ENCODE peak calls at places on chromosomes 16 and 17, in six cellular contexts. J is naive thymus-derived CD4-positive, alpha-beta T cell; A is esophagus muscularis mucosa; P is body of pancreas; L is heart right ventricle; Y is lung. U is an unnamed sample. For H3K4me1 and H3K9me3, the result is how much of the 10 kb centered on the place peaks cover.

GRCh38 chr17:76152580-76152979 is 11.5 kb upstream of the FOXJ1 start:
- DNase-seq in J (no peak), Y (no peak), P (no peak), A (no peak), L (no peak), U (no peak)

GRCh38 chr17:2395258-2396170 is 5.3 kb downstream of the MNT start:
- DNase-seq in A (no peak), Y (peak), J (no peak), P (no peak), L (no peak), U (no peak)

GRCh38 chr16:27238591-27238990 is 30.0 kb downstream of the NSMCE1 start:
- DNase-seq in P (no peak), J (no peak), L (no peak), A (no peak), Y (no peak), U (no peak)

GRCh38 chr17:489758-490329 is 137.2 kb upstream of the RPH3AL start:
- DNase-seq in Y (peak), L (peak), P (peak), J (peak), A (no peak), U (no peak)

GRCh38 chr17:81148571-81148970 is 16.7 kb upstream of the PVALEF start:
- DNase-seq in P (no peak), J (no peak), Y (no peak), A (no peak), L (no peak), U (no peak)

GRCh38 chr16:25018972-25019617 is 3.9 kb upstream of the ARHGAP17 start:
- DNase-seq in Y (no peak), P (no peak), L (no peak), J (peak), A (no peak), U (no peak)

GRCh38 chr17:65254166-65254565 is 117.0 kb downstream of the RGS9 start:
- DNase-seq in J (no peak), L (no peak), Y (no peak), A (no peak), P (no peak), U (no peak)

GRCh38 chr17:1203111-1203966 is 23.6 kb upstream of the ABR start:
- DNase-seq in L (peak), Y (peak), J (peak), P (peak), A (no peak), U (no peak)

GRCh38 chr17:2063306-2064146 is 8.6 kb downstream of the HIC1 start:
- DNase-seq in L (no peak), P (no peak), A (peak), Y (no peak), J (no peak), U (no peak)

GRCh38 chr17:52136173-52136572 is 22.3 kb downstream of the CA10 start:
- DNase-seq in P (no peak), L (no peak), J (no peak), Y (no peak), A (no peak), U (no peak)

GRCh38 chr16:27544671-27545070 is 5.0 kb downstream of the GTF3C1 start:
- DNase-seq in P (no peak), Y (no peak), J (no peak), L (no peak), A (no peak), U (no peak)

GRCh38 chr16:29775742-29776408 is 2.2 kb upstream of the ZG16 start:
- DNase-seq in L (no peak), P (no peak), Y (no peak), A (no peak), J (no peak), U (no peak)

GRCh38 chr17:81858967-81859905 is 1.1 kb downstream of the P4HB start:
- DNase-seq in P (no peak), J (no peak), A (no peak), L (no peak), Y (no peak), U (no peak)

GRCh38 chr17:2797226-2797625 is 988 bp downstream of the RAP1GAP2 start:
- DNase-seq in P (no peak), L (no peak), A (no peak), J (peak), Y (no peak), U (no peak)

GRCh38 chr17:8557176-8557806 is 73.2 kb downstream of the MYH10 start:
- DNase-seq in L (no peak), Y (peak), J (no peak), P (no peak), A (no peak), U (no peak)

GRCh38 chr16:67714522-67714921 is 4.6 kb downstream of the GFOD2 start:
- DNase-seq in Y (no peak), A (no peak), J (no peak), L (no peak), P (no peak), U (no peak)

GRCh38 chr16:86545927-86546637 is 9.0 kb downstream of the MTHFSD start:
- DNase-seq in J (no peak), A (no peak), P (no peak), Y (no peak), L (no peak), U (no peak)

GRCh38 chr16:50632927-50633800 is 47.9 kb downstream of the SNX20 start:
- DNase-seq in J (no peak), A (no peak), L (no peak), P (no peak), Y (no peak), U (no peak)

GRCh38 chr17:15263206-15263579 is 1.9 kb downstream of the PMP22 start:
- DNase-seq in J (no peak), A (peak), P (peak), L (peak), Y (peak), U (no peak)

GRCh38 chr17:10631048-10631700 is 25.9 kb downstream of the MYH3 start:
- DNase-seq in P (no peak), Y (no peak), A (no peak), J (peak), L (no peak), U (no peak)

GRCh38 chr16:15960124-15960971 is 10.9 kb downstream of the ABCC1 start:
- DNase-seq in Y (no peak), J (no peak), L (no peak), A (no peak), P (no peak), U (no peak)

GRCh38 chr17:41766135-41766534 is 20.4 kb downstream of the JUP start:
- DNase-seq in J (no peak), Y (no peak), A (no peak), L (no peak), P (no peak), U (no peak)

GRCh38 chr16:67150058-67150832 is 553 bp downstream of the B3GNT9 start:
- DNase-seq in P (peak), A (no peak), L (peak), Y (no peak), J (no peak), U (no peak)

GRCh38 chr17:14374268-14374667 is 73.4 kb downstream of the HS3ST3B1 start:
- DNase-seq in L (no peak), J (no peak), Y (no peak), A (no peak), P (no peak), U (no peak)

GRCh38 chr17:50539762-50540440 is 7.1 kb upstream of the SPATA20 start:
- DNase-seq in P (no peak), L (no peak), Y (no peak), J (no peak), A (no peak), U (no peak)

GRCh38 chr16:52050418-52050817 is 496.5 kb downstream of the TOX3 start:
- DNase-seq in Y (no peak), A (no peak), J (no peak), L (no peak), P (no peak), U (no peak)

GRCh38 chr16:84735846-84736586 is 36.2 kb downstream of the USP10 start:
- DNase-seq in L (no peak), P (peak), J (peak), Y (peak), A (no peak), U (no peak)

GRCh38 chr17:69348441-69348840 is 21.5 kb upstream of the ABCA5 start:
- DNase-seq in J (no peak), Y (no peak), P (no peak), L (no peak), A (no peak), U (no peak)

GRCh38 chr16:84368327-84368996 is at the start of gene ATP2C2:
- DNase-seq in P (peak), L (no peak), A (no peak), J (no peak), Y (peak), U (no peak)

GRCh38 chr16:21023509-21024202 is 123.1 kb downstream of the LYRM1 start:
- DNase-seq in J (no peak), A (peak), Y (no peak), L (peak), P (no peak), U (no peak)

GRCh38 chr17:34607917-34608316 is 28.5 kb downstream of the TMEM132E start:
- DNase-seq in L (no peak), J (no peak), P (no peak), A (no peak), Y (no peak), U (peak)

GRCh38 chr16:48409839-48410610 is 24.8 kb upstream of the SIAH1 start:
- DNase-seq in J (no peak), A (no peak), P (no peak), L (no peak), Y (peak), U (no peak)

GRCh38 chr17:74694081-74694480 is 18.6 kb downstream of the CD300LF start:
- DNase-seq in L (no peak), P (no peak), Y (no peak), A (no peak), J (no peak), U (no peak)

GRCh38 chr17:68172461-68172954 is 75.3 kb upstream of the AMZ2 start:
- DNase-seq in L (peak), P (peak), Y (peak), J (peak), A (no peak), U (peak)

GRCh38 chr17:1882836-1883235 is 53.0 kb downstream of the RPA1 start:
- DNase-seq in J (peak), A (no peak), P (peak), L (no peak), Y (no peak), U (no peak)

GRCh38 chr17:31803494-31804213 is 55.4 kb downstream of the COPRS start:
- DNase-seq in Y (no peak), L (no peak), J (no peak), P (no peak), A (no peak), U (no peak)

GRCh38 chr17:78995761-78996451 is 13.7 kb downstream of the CANT1 start:
- DNase-seq in L (no peak), P (peak), J (no peak), Y (peak), A (no peak), U (no peak)

GRCh38 chr16:58419241-58420012 is 27.2 kb downstream of the GINS3 start:
- DNase-seq in P (no peak), L (no peak), J (no peak), A (no peak), Y (no peak), U (no peak)

GRCh38 chr16:58422809-58423208 is 30.5 kb downstream of the GINS3 start:
- DNase-seq in Y (no peak), L (no peak), A (no peak), P (no peak), J (no peak), U (no peak)

GRCh38 chr16:58421029-58421428 is 28.8 kb downstream of the GINS3 start:
- DNase-seq in A (no peak), L (no peak), P (no peak), Y (no peak), J (no peak), U (no peak)

GRCh38 chr16:58418601-58419000 is 26.3 kb downstream of the GINS3 start:
- DNase-seq in Y (no peak), P (no peak), J (no peak), L (peak), A (no peak), U (no peak)

GRCh38 chr16:58421529-58421928 is 29.3 kb downstream of the GINS3 start:
- DNase-seq in P (no peak), J (no peak), Y (no peak), L (peak), A (no peak), U (no peak)
- H3K4me1 ChIP-seq in P (under half), J (under half), Y (under half), L (under half), A (under half), U (under half)

GRCh38 chr17:3955373-3955978 is 8.8 kb downstream of the ATP2A3 start:
- DNase-seq in L (no peak), Y (no peak), P (no peak), A (no peak), J (no peak), U (no peak)

GRCh38 chr17:3956983-3957382 is 7.3 kb downstream of the ATP2A3 start:
- DNase-seq in J (no peak), A (no peak), P (no peak), Y (no peak), L (no peak), U (no peak)

GRCh38 chr17:3957735-3958134 is 6.5 kb downstream of the ATP2A3 start:
- DNase-seq in P (no peak), L (no peak), Y (no peak), J (no peak), A (no peak), U (no peak)

GRCh38 chr17:3954921-3955320 is 9.3 kb downstream of the ATP2A3 start:
- DNase-seq in L (no peak), P (no peak), Y (no peak), J (no peak), A (no peak), U (no peak)

GRCh38 chr17:3956558-3956957 is 7.7 kb downstream of the ATP2A3 start:
- DNase-seq in L (no peak), Y (no peak), J (no peak), P (no peak), A (no peak), U (no peak)
- H3K27ac ChIP-seq in L (no peak), Y (no peak), J (peak), P (no peak), A (no peak), U (no peak)

DNA sequence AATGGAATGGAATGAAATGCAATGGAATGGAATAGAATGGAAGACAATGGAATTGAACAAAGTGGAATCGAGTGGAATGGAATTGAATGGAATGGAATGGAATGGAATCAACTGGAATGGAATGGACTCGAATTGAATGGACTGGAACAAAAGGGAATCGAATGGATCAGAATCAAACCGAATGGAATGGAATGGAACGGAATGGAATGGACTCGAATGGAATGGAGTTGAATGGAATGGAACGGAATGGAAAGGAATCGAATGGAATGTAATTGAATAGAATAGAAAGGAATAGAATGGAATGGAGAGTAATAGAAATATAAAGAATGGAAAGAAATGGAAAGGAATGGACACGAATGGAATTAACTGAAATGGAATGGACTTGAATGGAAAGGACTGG is 475.2 kb upstream of the WSB1 start:
- DNase-seq in P (no peak), A (peak), L (no peak), J (no peak), Y (no peak), U (no peak)
- H3K9me3 ChIP-seq in P (under half), A (under half), L (under half), J (under half), Y (under half), U (under half)

GRCh38 chr16:81601008-81601428 is 156.4 kb downstream of the CMIP start:
- DNase-seq in Y (no peak), J (no peak), P (no peak), L (no peak), A (no peak), U (no peak)

GRCh38 chr16:81600275-81600674 is 155.7 kb downstream of the CMIP start:
- DNase-seq in A (no peak), P (no peak), J (no peak), L (no peak), Y (no peak), U (no peak)

GRCh38 chr16:81602377-81602776 is 157.8 kb downstream of the CMIP start:
- DNase-seq in L (no peak), A (no peak), P (no peak), J (no peak), Y (no peak), U (no peak)

GRCh38 chr16:81602792-81603191 is 158.2 kb downstream of the CMIP start:
- DNase-seq in A (no peak), L (no peak), Y (no peak), J (no peak), P (no peak), U (no peak)

GRCh38 chr16:81601601-81602251 is 157.1 kb downstream of the CMIP start:
- DNase-seq in J (no peak), Y (no peak), A (no peak), P (no peak), L (no peak), U (no peak)
- H3K4me1 ChIP-seq in J (under half), Y (under half), A (under half), P (under half), L (under half), U (under half)

GRCh38 chr16:31295206-31295605 is 35.4 kb downstream of the ITGAM start:
- DNase-seq in L (no peak), P (no peak), A (no peak), J (no peak), Y (no peak), U (no peak)
- H3K27ac ChIP-seq in L (no peak), P (no peak), A (no peak), J (no peak), Y (no peak), U (no peak)

GRCh38 chr17:56926704-56927103 is 12.9 kb upstream of the TRIM25 start:
- DNase-seq in Y (no peak), P (no peak), A (no peak), L (no peak), J (no peak), U (no peak)

GRCh38 chr17:56930739-56931337 is 17.0 kb upstream of the TRIM25 start:
- DNase-seq in P (no peak), A (no peak), Y (no peak), L (no peak), J (no peak), U (no peak)

GRCh38 chr17:56926270-56926669 is 12.4 kb upstream of the TRIM25 start:
- DNase-seq in L (no peak), J (no peak), A (peak), P (no peak), Y (no peak), U (no peak)

GRCh38 chr17:56928586-56928985 is 14.7 kb upstream of the TRIM25 start:
- DNase-seq in P (no peak), L (no peak), Y (no peak), J (no peak), A (no peak), U (no peak)

DNA sequence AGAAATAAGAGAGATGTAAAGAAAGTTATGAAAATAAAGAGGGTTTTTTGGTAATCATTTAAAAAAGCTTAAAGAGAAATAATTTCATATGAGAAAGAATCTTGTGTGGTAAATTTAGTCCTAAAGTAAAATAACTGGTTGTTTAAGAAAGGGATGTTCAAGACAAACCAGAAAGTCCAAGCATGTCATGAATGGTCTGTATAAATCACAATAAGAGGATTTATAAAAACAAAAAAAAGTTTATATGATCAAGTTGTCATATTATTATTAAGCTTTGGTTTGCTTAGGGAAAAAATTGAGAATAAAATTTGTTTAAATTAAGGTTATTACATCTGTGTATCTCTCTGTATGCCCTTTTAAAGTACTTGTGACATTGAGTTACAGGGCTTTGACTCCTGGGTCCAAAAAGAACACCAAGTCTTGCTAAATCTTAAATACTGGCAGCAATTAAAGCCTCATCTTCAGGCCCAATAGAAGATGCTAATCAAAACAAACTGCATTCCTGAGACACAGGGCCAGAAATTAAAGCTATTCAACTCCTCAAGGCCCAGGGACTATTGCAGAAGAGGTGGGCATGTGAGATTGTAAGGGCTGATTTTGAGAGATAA is 15.6 kb upstream of the TRIM25 start:
- DNase-seq in J (no peak), L (no peak), A (no peak), Y (no peak), P (no peak), U (no peak)
- H3K9me3 ChIP-seq in J (under half), L (under half), A (under half), Y (under half), P (under half), U (under half)